ENCODE peak calls at places on chromosome 9, in seven cellular contexts. V is IMR-90, F is omental fat pad, T is mammary epithelial cell, H is dorsolateral prefrontal cortex, W is RWPE1, G is kidney. C is an unnamed sample.

GRCh38 chr9:74035786-74036185 is 461.3 kb upstream of the RORB start:
- DNase-seq in V (no peak), F (no peak), T (peak), H (no peak), W (no peak), G (no peak), C (no peak)

GRCh38 chr9:117929873-117930272 is 225.7 kb downstream of the TLR4 start:
- DNase-seq in V (no peak), F (no peak), T (no peak), H (no peak), W (no peak), G (no peak), C (no peak)

GRCh38 chr9:72843525-72844439 is 109.1 kb downstream of the ALDH1A1 start:
- DNase-seq in V (no peak), F (no peak), T (peak), H (no peak), W (no peak), G (no peak), C (no peak)

GRCh38 chr9:121598167-121599000 is 53.0 kb upstream of the DAB2IP start:
- DNase-seq in V (peak), F (no peak), T (no peak), H (no peak), W (peak), G (peak), C (peak)

GRCh38 chr9:79817469-79818004 is 245.8 kb downstream of the TLE4 start:
- DNase-seq in V (no peak), F (no peak), T (no peak), H (no peak), W (no peak), G (no peak), C (peak)

GRCh38 chr9:24897826-24898225 is 352.1 kb upstream of the IZUMO3 start:
- DNase-seq in V (no peak), F (no peak), T (no peak), H (no peak), W (no peak), G (no peak), C (no peak)

GRCh38 chr9:116450378-116451139 is 236.5 kb upstream of the TRIM32 start:
- DNase-seq in V (peak), F (no peak), T (no peak), H (no peak), W (no peak), G (peak), C (peak)

GRCh38 chr9:92504881-92505280 is 22.6 kb upstream of the ASPN start:
- DNase-seq in V (peak), F (no peak), T (peak), H (no peak), W (no peak), G (no peak), C (no peak)

GRCh38 chr9:116073826-116074225 is 79.8 kb upstream of the PAPPA start:
- DNase-seq in V (peak), F (no peak), T (peak), H (no peak), W (no peak), G (no peak), C (no peak)

GRCh38 chr9:38171926-38172325 is 102.9 kb upstream of the SHB start:
- DNase-seq in V (no peak), F (no peak), T (no peak), H (no peak), W (no peak), G (no peak), C (no peak)

GRCh38 chr9:36802171-36802920 is 229.7 kb downstream of the MELK start:
- DNase-seq in V (peak), F (no peak), T (no peak), H (peak), W (peak), G (no peak), C (no peak)

GRCh38 chr9:117458066-117458465 is 43.2 kb upstream of the ASTN2 start:
- DNase-seq in V (no peak), F (no peak), T (no peak), H (no peak), W (no peak), G (no peak), C (no peak)

GRCh38 chr9:121187681-121188305 is 13.9 kb downstream of the RAB14 start:
- DNase-seq in V (peak), F (no peak), T (no peak), H (no peak), W (no peak), G (no peak), C (no peak)

GRCh38 chr9:91954841-91955471 is 4.9 kb upstream of the ROR2 start:
- DNase-seq in V (peak), F (peak), T (peak), H (no peak), W (peak), G (no peak), C (peak)

GRCh38 chr9:95171001-95171400 is 146.5 kb downstream of the FANCC start:
- DNase-seq in V (peak), F (no peak), T (no peak), H (no peak), W (peak), G (no peak), C (peak)

GRCh38 chr9:78765861-78766260 is 468.9 kb downstream of the PSAT1 start:
- DNase-seq in V (no peak), F (no peak), T (no peak), H (no peak), W (no peak), G (no peak), C (no peak)

GRCh38 chr9:82436480-82436879 is 447.9 kb downstream of the SPATA31D1 start:
- DNase-seq in V (peak), F (no peak), T (peak), H (no peak), W (peak), G (no peak), C (no peak)

GRCh38 chr9:136975624-136976023 is 1.7 kb upstream of the PTGDS start:
- DNase-seq in V (no peak), F (no peak), T (no peak), H (peak), W (no peak), G (no peak), C (no peak)

GRCh38 chr9:110255417-110256141 is 728 bp downstream of the TXN start:
- DNase-seq in V (peak), F (peak), T (peak), H (no peak), W (peak), G (peak), C (peak)

GRCh38 chr9:74499770-74500583 is 2.8 kb downstream of the RORB start:
- DNase-seq in V (no peak), F (no peak), T (no peak), H (no peak), W (no peak), G (peak), C (no peak)

GRCh38 chr9:133162802-133163558 is 734 bp downstream of the GBGT1 start:
- DNase-seq in V (no peak), F (no peak), T (no peak), H (no peak), W (no peak), G (peak), C (peak)

GRCh38 chr9:125906893-125907292 is 159.7 kb downstream of the PBX3 start:
- DNase-seq in V (no peak), F (no peak), T (no peak), H (no peak), W (no peak), G (no peak), C (no peak)

GRCh38 chr9:83981126-83981871 is 694 bp downstream of the RMI1 start:
- DNase-seq in V (peak), F (no peak), T (peak), H (no peak), W (peak), G (no peak), C (peak)

GRCh38 chr9:114163517-114163924 is 8.2 kb downstream of the COL27A1 start:
- DNase-seq in V (peak), F (no peak), T (no peak), H (no peak), W (peak), G (peak), C (no peak)

GRCh38 chr9:115847245-115847644 is 306.3 kb upstream of the PAPPA start:
- DNase-seq in V (peak), F (no peak), T (peak), H (no peak), W (peak), G (no peak), C (no peak)

GRCh38 chr9:94108584-94108983 is 24.3 kb downstream of the PTPDC1 start:
- DNase-seq in V (peak), F (no peak), T (no peak), H (no peak), W (no peak), G (no peak), C (no peak)

GRCh38 chr9:69996947-69997346 is 46.7 kb upstream of the MAMDC2 start:
- DNase-seq in V (no peak), F (no peak), T (no peak), H (no peak), W (no peak), G (no peak), C (no peak)

GRCh38 chr9:77807295-77807694 is 159.2 kb upstream of the GNA14 start:
- DNase-seq in V (peak), F (no peak), T (peak), H (no peak), W (peak), G (no peak), C (no peak)

GRCh38 chr9:129471201-129472019 is 149.5 kb downstream of the C9orf50 start:
- DNase-seq in V (no peak), F (no peak), T (no peak), H (no peak), W (no peak), G (no peak), C (no peak)

GRCh38 chr9:108543251-108543768 is 312.5 kb downstream of the ACTL7B start:
- DNase-seq in V (peak), F (no peak), T (peak), H (no peak), W (peak), G (no peak), C (no peak)

GRCh38 chr9:119968837-119969707 is 599.8 kb upstream of the BRINP1 start:
- DNase-seq in V (peak), F (peak), T (peak), H (peak), W (peak), G (peak), C (peak)

GRCh38 chr9:133122935-133123611 is 2.0 kb upstream of the RALGDS start:
- DNase-seq in V (peak), F (peak), T (no peak), H (no peak), W (no peak), G (no peak), C (no peak)

GRCh38 chr9:109856785-109857184 is 76.8 kb downstream of the PALM2AKAP2 start:
- DNase-seq in V (peak), F (no peak), T (no peak), H (peak), W (no peak), G (peak), C (no peak)

GRCh38 chr9:38681747-38682227 is 38.1 kb downstream of the FAM240B start:
- DNase-seq in V (peak), F (no peak), T (peak), H (no peak), W (peak), G (no peak), C (no peak)

GRCh38 chr9:130209422-130209821 is 37.2 kb downstream of the NCS1 start:
- DNase-seq in V (no peak), F (no peak), T (no peak), H (no peak), W (no peak), G (no peak), C (no peak)

GRCh38 chr9:130897848-130898551 is 1.4 kb upstream of the QRFP start:
- DNase-seq in V (no peak), F (no peak), T (no peak), H (no peak), W (no peak), G (no peak), C (no peak)

GRCh38 chr9:124764774-124765438 is 6.2 kb downstream of the NR6A1 start:
- DNase-seq in V (no peak), F (no peak), T (no peak), H (no peak), W (peak), G (no peak), C (no peak)
- TF ChIP-seq CTCF in V (peak), F (no peak), T (peak), H (no peak), W (peak), G (peak), C (peak)

DNA sequence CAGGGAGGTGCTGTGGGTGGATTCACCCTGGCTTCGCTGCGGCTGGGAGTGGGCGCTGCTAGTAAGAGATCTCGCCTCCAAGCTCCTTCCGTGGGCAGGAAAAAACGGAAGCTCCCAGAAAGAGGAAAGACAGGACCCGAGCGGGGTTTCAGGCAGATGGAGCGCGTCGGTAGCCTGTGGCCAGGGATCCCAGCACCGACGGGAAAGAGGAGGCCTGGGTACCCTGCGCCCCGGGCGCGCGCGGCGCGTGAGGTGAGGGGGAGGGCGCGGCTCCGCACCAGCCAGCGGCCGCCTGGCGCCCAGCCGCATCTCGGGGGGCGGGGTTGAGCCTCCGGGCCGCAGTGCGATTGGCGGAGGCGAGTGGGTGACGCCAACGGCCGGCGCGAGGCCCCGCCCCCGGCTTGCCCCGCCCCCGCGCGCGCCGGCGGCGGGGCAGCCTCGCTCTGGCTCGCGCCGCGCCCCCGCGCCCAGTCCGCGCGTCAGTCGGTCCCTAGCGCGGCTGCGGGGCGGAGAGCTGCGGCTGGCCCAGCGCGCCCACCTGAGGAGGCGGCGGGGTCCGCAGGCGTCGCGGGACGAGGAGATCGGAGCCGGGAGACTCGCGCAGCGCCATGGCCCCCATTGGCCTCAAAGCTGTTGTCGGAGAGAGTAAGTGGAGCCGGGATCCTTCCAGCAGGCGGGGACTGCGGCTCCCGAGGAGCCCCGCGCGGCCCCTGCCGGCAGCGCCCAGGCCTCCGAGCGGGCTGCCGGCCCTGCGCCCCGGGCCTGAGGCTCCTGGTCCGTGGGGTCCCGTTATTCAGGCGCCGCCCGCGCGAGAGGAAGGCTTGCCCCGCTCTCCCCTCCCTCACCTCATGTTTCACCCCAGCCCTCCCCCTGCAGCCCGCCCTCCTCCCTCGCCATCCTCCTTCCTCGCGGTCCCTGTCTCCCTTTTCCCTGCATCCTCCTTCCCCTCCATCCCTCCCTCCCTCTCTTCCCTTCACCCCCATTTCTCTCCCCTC is at the start of gene STXBP1:
- DNase-seq in V (peak), F (peak), T (peak), H (peak), W (peak), G (peak), C (peak)
- TF ChIP-seq CTCF in V (peak), F (no peak), T (no peak), H (no peak), W (peak), G (no peak), C (no peak)

DNA sequence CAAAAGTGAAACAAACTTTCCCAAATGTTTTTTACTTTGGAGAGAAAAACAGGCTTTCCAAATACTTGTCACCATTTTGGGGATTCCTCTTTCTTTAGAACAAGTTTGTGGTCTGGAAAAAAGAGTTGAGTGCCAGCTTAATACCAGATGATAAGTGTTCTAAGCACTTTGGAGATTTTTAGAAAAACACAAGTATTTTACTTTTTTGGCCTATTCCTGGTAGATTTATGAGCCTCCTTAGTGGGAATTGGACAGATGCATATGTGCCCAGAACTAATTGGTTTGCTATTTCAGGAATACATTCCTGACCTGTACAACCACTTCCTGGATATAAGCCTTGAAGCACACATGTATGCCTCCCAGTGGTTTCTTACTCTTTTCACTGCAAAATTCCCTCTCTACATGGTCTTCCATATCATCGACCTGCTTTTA is 40.5 kb downstream of the GPR21 start:
- DNase-seq in V (peak), F (no peak), T (peak), H (no peak), W (no peak), G (no peak), C (no peak)
- TF ChIP-seq CTCF in V (no peak), F (no peak), T (no peak), H (no peak), W (no peak), G (no peak), C (no peak)

GRCh38 chr9:105447814-105448812 is at the start of gene FSD1L:
- DNase-seq in V (peak), F (peak), T (peak), H (peak), W (peak), G (peak), C (peak)
- TF ChIP-seq CTCF in V (peak), F (no peak), T (peak), H (peak), W (peak), G (peak), C (peak)

DNA sequence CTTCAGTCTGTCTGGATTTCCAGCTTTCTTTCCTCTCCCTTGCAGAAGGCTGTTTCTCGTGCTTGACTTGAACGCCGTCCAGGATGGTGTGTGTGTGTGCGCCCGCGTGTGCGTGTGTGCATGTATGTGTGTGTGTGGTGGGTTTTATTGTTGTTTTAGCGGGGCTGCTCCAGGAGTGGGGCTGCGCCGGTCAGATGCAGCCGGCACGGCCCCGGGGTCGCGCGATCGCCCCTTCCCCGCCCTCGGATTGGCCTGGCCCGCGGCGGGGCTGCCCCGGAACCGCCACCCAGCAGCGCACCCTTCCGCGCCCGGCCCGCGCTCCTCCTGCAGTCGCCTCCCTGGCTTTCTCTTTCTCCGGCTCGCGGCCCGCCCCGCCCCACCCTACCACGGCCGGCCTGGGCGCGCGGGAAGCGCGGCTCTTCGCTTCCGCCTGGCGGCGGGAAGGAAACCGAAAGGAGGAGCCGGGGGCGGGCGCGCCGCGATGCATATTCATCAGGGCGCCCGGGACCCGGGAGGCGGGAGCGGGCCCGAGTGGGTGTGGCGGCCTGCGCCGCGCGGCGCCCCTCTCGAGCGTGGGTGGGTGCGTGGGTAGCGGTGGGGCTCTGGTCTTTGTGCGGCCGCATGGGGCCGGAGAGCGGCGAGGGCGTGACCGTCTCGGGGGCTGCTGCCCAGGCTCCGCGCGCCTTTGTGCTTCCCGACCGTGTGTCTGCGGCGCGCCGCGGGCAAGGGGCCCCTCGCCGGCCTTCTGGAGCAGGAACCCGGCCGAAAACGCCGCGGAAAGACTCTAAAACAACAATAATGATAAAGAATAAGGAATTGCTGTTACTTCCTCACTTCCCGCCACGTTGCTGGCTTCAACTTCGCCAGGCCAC is 8.5 kb upstream of the NFIB start:
- DNase-seq in V (peak), F (peak), T (peak), H (peak), W (peak), G (peak), C (peak)
- TF ChIP-seq CTCF in V (peak), F (no peak), T (peak), H (peak), W (peak), G (peak), C (no peak)

GRCh38 chr9:34990908-34991832 is 1.6 kb downstream of the DNAJB5 start:
- DNase-seq in V (no peak), F (no peak), T (no peak), H (no peak), W (no peak), G (no peak), C (no peak)

GRCh38 chr9:34989946-34990635 is 546 bp downstream of the DNAJB5 start:
- DNase-seq in V (peak), F (peak), T (no peak), H (no peak), W (no peak), G (peak), C (peak)

GRCh38 chr9:34993502-34994428 is 4.2 kb downstream of the DNAJB5 start:
- DNase-seq in V (peak), F (peak), T (no peak), H (no peak), W (no peak), G (peak), C (peak)

GRCh38 chr9:34992376-34992951 is 2.9 kb downstream of the DNAJB5 start:
- DNase-seq in V (peak), F (peak), T (peak), H (no peak), W (peak), G (peak), C (no peak)

GRCh38 chr9:34991833-34992375 is 2.4 kb downstream of the DNAJB5 start:
- DNase-seq in V (no peak), F (no peak), T (no peak), H (no peak), W (peak), G (no peak), C (peak)
- TF ChIP-seq CTCF in V (no peak), F (no peak), T (peak), H (no peak), W (no peak), G (no peak), C (peak)

GRCh38 chr9:86856259-86856658 is 91.0 kb downstream of the GAS1 start:
- DNase-seq in V (no peak), F (no peak), T (no peak), H (no peak), W (no peak), G (no peak), C (no peak)
- TF ChIP-seq CTCF in V (no peak), F (no peak), T (no peak), H (no peak), W (no peak), G (no peak), C (no peak)

C was measured in GM13977.